ENCODE peak calls at places on chromosomes 7 and 10, in five cellular contexts. M is head of caudate nucleus; H is stimulated activated CD4-positive, alpha-beta T cell treated with anti-CD3 and anti-CD28 coated beads, Interleukin-2, amount 100 ng/mL, for 48 hours; R is GM23248; W is GM03348. D is an unnamed sample.

GRCh38 chr10:32445036-32445435 is 904 bp upstream of the CCDC7 start:
- DNase-seq in R (peak; percentile 40), M (no peak), W (peak; percentile 8), H (no peak), D (no peak)

GRCh38 chr7:127377425-127377824 is 15.1 kb downstream of the ZNF800 start:
- DNase-seq in W (no peak), H (no peak), M (no peak), R (no peak), D (no peak)

GRCh38 chr7:96178581-96178980 is 143.3 kb downstream of the SLC25A13 start:
- DNase-seq in M (no peak), W (no peak), R (no peak), H (no peak), D (no peak)

GRCh38 chr7:25926009-25926408 is 226.0 kb upstream of the NFE2L3 start:
- DNase-seq in W (no peak), H (no peak), M (no peak), R (peak; percentile 28), D (peak; percentile 64)

GRCh38 chr7:21944616-21945373 is 904 bp downstream of the CDCA7L start:
- DNase-seq in W (no peak), R (peak; percentile 53), H (peak; percentile 27), M (peak; percentile 15), D (no peak)

GRCh38 chr10:21084700-21085099 is 187.6 kb upstream of the NEBL start:
- DNase-seq in R (no peak), M (peak; percentile 15), H (no peak), W (no peak), D (no peak)

GRCh38 chr10:116287906-116288501 is 15.0 kb upstream of the GFRA1 start:
- DNase-seq in H (no peak), M (peak; percentile 65), W (peak; percentile 66), R (peak; percentile 74), D (no peak)

GRCh38 chr10:72637398-72637857 is 11.5 kb upstream of the MICU1 start:
- DNase-seq in R (peak; percentile 87), H (peak; percentile 13), W (peak; percentile 65), M (peak; percentile 12), D (peak; percentile 78)

GRCh38 chr10:124741922-124742417 is 2.2 kb downstream of the FAM53B start:
- DNase-seq in M (no peak), R (no peak), W (no peak), H (no peak), D (peak; percentile 57)

GRCh38 chr7:69664433-69664832 is 66.2 kb downstream of the AUTS2 start:
- DNase-seq in R (no peak), M (no peak), W (no peak), H (no peak), D (no peak)

GRCh38 chr10:49592726-49593563 is 17.2 kb upstream of the SLC18A3 start:
- DNase-seq in W (peak; percentile 86), H (peak; percentile 62), M (peak; percentile 52), R (peak; percentile 74), D (peak; percentile 59)

GRCh38 chr10:68192113-68192512 is 39.8 kb downstream of the ATOH7 start:
- DNase-seq in M (no peak), H (no peak), R (peak; percentile 60), W (no peak), D (no peak)

GRCh38 chr10:29649561-29650551 is 15.1 kb upstream of the SVIL start:
- DNase-seq in R (peak; percentile 28), W (no peak), H (no peak), M (no peak), D (no peak)

GRCh38 chr7:113953553-113953952 is 34.7 kb upstream of the PPP1R3A start:
- DNase-seq in M (no peak), H (no peak), W (no peak), R (no peak), D (no peak)

GRCh38 chr10:30284860-30285594 is 64.1 kb downstream of the MTPAP start:
- DNase-seq in R (peak; percentile 70), H (no peak), W (peak; percentile 70), M (no peak), D (no peak)

GRCh38 chr7:157550300-157551275 is 213.8 kb downstream of the DNAJB6 start:
- DNase-seq in H (no peak), R (no peak), M (no peak), W (no peak), D (no peak)

GRCh38 chr7:13262929-13263530 is 575.6 kb downstream of the ARL4A start:
- DNase-seq in R (peak; percentile 63), W (peak; percentile 53), H (no peak), M (no peak), D (no peak)

GRCh38 chr10:130227883-130228282 is 91.7 kb downstream of the GLRX3 start:
- DNase-seq in R (no peak), W (no peak), H (no peak), M (no peak), D (no peak)

GRCh38 chr7:98211221-98211675 is at the start of gene BHLHA15:
- DNase-seq in M (no peak), H (no peak), W (peak; percentile 73), R (peak; percentile 17), D (no peak)

GRCh38 chr7:97971120-97971989 is 18.6 kb downstream of the OCM2 start:
- DNase-seq in R (peak; percentile 45), M (no peak), H (peak; percentile 7), W (peak; percentile 22), D (no peak)

GRCh38 chr7:105937411-105937810 is 25.7 kb upstream of the CDHR3 start:
- DNase-seq in R (no peak), W (no peak), H (no peak), M (no peak), D (no peak)

GRCh38 chr10:99560277-99561126 is 27.8 kb downstream of the NKX2-3 start:
- DNase-seq in R (peak; percentile 68), W (peak; percentile 72), H (peak; percentile 57), M (peak; percentile 67), D (peak; percentile 59)

GRCh38 chr7:51133992-51134391 is 182.6 kb downstream of the COBL start:
- DNase-seq in M (no peak), W (no peak), H (no peak), R (no peak), D (no peak)

GRCh38 chr10:130018253-130018652 is 54.2 kb upstream of the EBF3 start:
- DNase-seq in H (no peak), W (peak; percentile 81), M (no peak), R (peak; percentile 81), D (peak; percentile 26)

GRCh38 chr7:80851896-80852476 is 66.9 kb downstream of the SEMA3C start:
- DNase-seq in H (no peak), W (peak; percentile 9), R (peak; percentile 66), M (no peak), D (no peak)

GRCh38 chr7:67552738-67553137 is 556.1 kb downstream of the TYW1 start:
- DNase-seq in H (no peak), M (no peak), W (no peak), R (no peak), D (no peak)

GRCh38 chr7:15323545-15323944 is 238.3 kb downstream of the AGMO start:
- DNase-seq in W (no peak), M (no peak), R (peak; percentile 23), H (no peak), D (no peak)

GRCh38 chr7:27640914-27641570 is 21.6 kb downstream of the HIBADH start:
- DNase-seq in M (no peak), H (no peak), W (peak; percentile 20), R (peak; percentile 29), D (no peak)

GRCh38 chr10:89685932-89686331 is 15.5 kb upstream of the KIF20B start:
- DNase-seq in M (no peak), W (no peak), R (no peak), H (no peak), D (no peak)

GRCh38 chr7:118264836-118265235 is 40.3 kb downstream of the ANKRD7 start:
- DNase-seq in R (peak; percentile 7), W (no peak), M (no peak), H (no peak), D (no peak)

GRCh38 chr7:107692501-107692900 is 31.9 kb downstream of the SLC26A4 start:
- DNase-seq in R (peak; percentile 47), W (peak; percentile 32), H (no peak), M (no peak), D (no peak)

GRCh38 chr10:77886795-77887355 is 39.7 kb downstream of the DLG5 start:
- DNase-seq in M (no peak), H (no peak), R (no peak), W (no peak), D (no peak)

GRCh38 chr7:45456105-45456504 is 118.1 kb upstream of the ADCY1 start:
- DNase-seq in W (no peak), R (no peak), M (no peak), H (no peak), D (no peak)

GRCh38 chr7:92602352-92603088 is 12.3 kb upstream of the FAM133B start:
- DNase-seq in R (peak; percentile 52), M (no peak), W (no peak), H (no peak), D (no peak)

GRCh38 chr10:80202934-80203834 is 2.2 kb downstream of the ANXA11 start:
- DNase-seq in M (peak; percentile 64), H (peak; percentile 56), W (peak; percentile 91), R (peak; percentile 97), D (peak; percentile 94)

GRCh38 chr7:27168265-27168947 is 3.1 kb upstream of the HOXA9 start:
- DNase-seq in M (no peak), R (peak; percentile 79), H (no peak), W (peak; percentile 38), D (no peak)

D was measured in right atrium auricular region.